ENCODE peak calls at places on chromosomes 5 and 9, in eight cellular contexts. One of them, this sample, is unnamed.

GRCh38 chr5:141040093-141040762 is 10.9 kb upstream of the PCDHB1 start:
- DNase-seq in stomach: no peak
- DNase-seq in IMR-90: no peak
- DNase-seq in adrenal gland: peak
- DNase-seq in SK-N-SH: peak
- DNase-seq in lower lobe of right lung: peak
- DNase-seq in sigmoid colon: no peak
- DNase-seq in endothelial cell of umbilical vein: peak
- DNase-seq in this sample: peak

GRCh38 chr5:75017971-75018370 is 34.4 kb downstream of the GCNT4 start:
- DNase-seq in IMR-90: no peak
- DNase-seq in adrenal gland: no peak
- DNase-seq in sigmoid colon: no peak
- DNase-seq in lower lobe of right lung: no peak
- DNase-seq in endothelial cell of umbilical vein: no peak
- DNase-seq in SK-N-SH: no peak
- DNase-seq in stomach: no peak
- DNase-seq in this sample: no peak

GRCh38 chr5:109924708-109925107 is 235.0 kb downstream of the MAN2A1 start:
- DNase-seq in adrenal gland: no peak
- DNase-seq in endothelial cell of umbilical vein: no peak
- DNase-seq in stomach: no peak
- DNase-seq in SK-N-SH: peak
- DNase-seq in IMR-90: no peak
- DNase-seq in lower lobe of right lung: no peak
- DNase-seq in sigmoid colon: no peak
- DNase-seq in this sample: no peak

GRCh38 chr5:81838307-81838906 is 87.5 kb upstream of the SSBP2 start:
- DNase-seq in sigmoid colon: no peak
- DNase-seq in endothelial cell of umbilical vein: peak
- DNase-seq in SK-N-SH: no peak
- DNase-seq in stomach: no peak
- DNase-seq in adrenal gland: peak
- DNase-seq in lower lobe of right lung: no peak
- DNase-seq in IMR-90: peak
- DNase-seq in this sample: peak

GRCh38 chr5:168931638-168932345 is 352.6 kb upstream of the PANK3 start:
- DNase-seq in adrenal gland: no peak
- DNase-seq in IMR-90: no peak
- DNase-seq in endothelial cell of umbilical vein: no peak
- DNase-seq in sigmoid colon: no peak
- DNase-seq in SK-N-SH: no peak
- DNase-seq in lower lobe of right lung: no peak
- DNase-seq in stomach: no peak
- DNase-seq in this sample: no peak

GRCh38 chr5:90227688-90228087 is 181.9 kb downstream of the CETN3 start:
- DNase-seq in endothelial cell of umbilical vein: no peak
- DNase-seq in lower lobe of right lung: no peak
- DNase-seq in adrenal gland: no peak
- DNase-seq in SK-N-SH: no peak
- DNase-seq in sigmoid colon: no peak
- DNase-seq in stomach: no peak
- DNase-seq in IMR-90: no peak
- DNase-seq in this sample: no peak

GRCh38 chr5:53321073-53321472 is 159.4 kb upstream of the FST start:
- DNase-seq in sigmoid colon: no peak
- DNase-seq in IMR-90: no peak
- DNase-seq in endothelial cell of umbilical vein: no peak
- DNase-seq in SK-N-SH: no peak
- DNase-seq in stomach: no peak
- DNase-seq in adrenal gland: no peak
- DNase-seq in lower lobe of right lung: no peak
- DNase-seq in this sample: no peak

GRCh38 chr5:181059297-181060230 is 19.5 kb downstream of the BTNL9 start:
- DNase-seq in lower lobe of right lung: no peak
- DNase-seq in IMR-90: no peak
- DNase-seq in SK-N-SH: no peak
- DNase-seq in sigmoid colon: no peak
- DNase-seq in endothelial cell of umbilical vein: no peak
- DNase-seq in adrenal gland: no peak
- DNase-seq in stomach: no peak
- DNase-seq in this sample: no peak

GRCh38 chr5:79746645-79747044 is 57.0 kb downstream of the CMYA5 start:
- DNase-seq in IMR-90: no peak
- DNase-seq in adrenal gland: no peak
- DNase-seq in endothelial cell of umbilical vein: no peak
- DNase-seq in lower lobe of right lung: no peak
- DNase-seq in stomach: no peak
- DNase-seq in sigmoid colon: no peak
- DNase-seq in SK-N-SH: peak
- DNase-seq in this sample: no peak

GRCh38 chr5:146137967-146138403 is 32.6 kb upstream of the PLAC8L1 start:
- DNase-seq in stomach: peak
- DNase-seq in endothelial cell of umbilical vein: no peak
- DNase-seq in lower lobe of right lung: peak
- DNase-seq in SK-N-SH: no peak
- DNase-seq in adrenal gland: no peak
- DNase-seq in sigmoid colon: no peak
- DNase-seq in IMR-90: peak
- DNase-seq in this sample: no peak

GRCh38 chr9:104606202-104606601 is 775 bp upstream of the OR13C2 start:
- DNase-seq in stomach: no peak
- DNase-seq in endothelial cell of umbilical vein: no peak
- DNase-seq in adrenal gland: no peak
- DNase-seq in IMR-90: no peak
- DNase-seq in sigmoid colon: no peak
- DNase-seq in lower lobe of right lung: no peak
- DNase-seq in SK-N-SH: no peak
- DNase-seq in this sample: no peak

GRCh38 chr5:71631070-71631469 is 43.9 kb downstream of the MCCC2 start:
- DNase-seq in endothelial cell of umbilical vein: no peak
- DNase-seq in adrenal gland: no peak
- DNase-seq in lower lobe of right lung: no peak
- DNase-seq in stomach: no peak
- DNase-seq in sigmoid colon: no peak
- DNase-seq in IMR-90: no peak
- DNase-seq in SK-N-SH: no peak
- DNase-seq in this sample: no peak

GRCh38 chr5:177351392-177352329 is at the start of gene LMAN2:
- DNase-seq in sigmoid colon: peak
- DNase-seq in IMR-90: peak
- DNase-seq in adrenal gland: peak
- DNase-seq in SK-N-SH: peak
- DNase-seq in endothelial cell of umbilical vein: peak
- DNase-seq in stomach: peak
- DNase-seq in lower lobe of right lung: peak
- DNase-seq in this sample: peak
- TF ChIP-seq CTCF in sigmoid colon: no peak
- TF ChIP-seq CTCF in IMR-90: no peak
- TF ChIP-seq CTCF in adrenal gland: no peak
- TF ChIP-seq CTCF in SK-N-SH: no peak
- TF ChIP-seq CTCF in endothelial cell of umbilical vein: no peak
- TF ChIP-seq CTCF in stomach: no peak
- TF ChIP-seq CTCF in lower lobe of right lung: no peak
- TF ChIP-seq CTCF in this sample: no peak

GRCh38 chr9:84670801-84671153 is 1.2 kb downstream of the NTRK2 start:
- DNase-seq in adrenal gland: no peak
- DNase-seq in sigmoid colon: no peak
- DNase-seq in lower lobe of right lung: no peak
- DNase-seq in stomach: no peak
- DNase-seq in endothelial cell of umbilical vein: no peak
- DNase-seq in SK-N-SH: no peak
- DNase-seq in IMR-90: no peak
- DNase-seq in this sample: no peak

GRCh38 chr9:84669008-84669292 is 579 bp upstream of the NTRK2 start:
- DNase-seq in sigmoid colon: no peak
- DNase-seq in lower lobe of right lung: no peak
- DNase-seq in SK-N-SH: no peak
- DNase-seq in IMR-90: no peak
- DNase-seq in adrenal gland: no peak
- DNase-seq in stomach: no peak
- DNase-seq in endothelial cell of umbilical vein: no peak
- DNase-seq in this sample: no peak

GRCh38 chr9:84671651-84672467 is 2.3 kb downstream of the NTRK2 start:
- DNase-seq in stomach: no peak
- DNase-seq in SK-N-SH: peak
- DNase-seq in endothelial cell of umbilical vein: no peak
- DNase-seq in IMR-90: no peak
- DNase-seq in sigmoid colon: no peak
- DNase-seq in lower lobe of right lung: no peak
- DNase-seq in adrenal gland: no peak
- DNase-seq in this sample: no peak

GRCh38 chr9:84669293-84670105 is at the start of gene NTRK2:
- DNase-seq in lower lobe of right lung: no peak
- DNase-seq in adrenal gland: no peak
- DNase-seq in SK-N-SH: peak
- DNase-seq in stomach: no peak
- DNase-seq in endothelial cell of umbilical vein: peak
- DNase-seq in IMR-90: peak
- DNase-seq in sigmoid colon: no peak
- DNase-seq in this sample: no peak

DNA sequence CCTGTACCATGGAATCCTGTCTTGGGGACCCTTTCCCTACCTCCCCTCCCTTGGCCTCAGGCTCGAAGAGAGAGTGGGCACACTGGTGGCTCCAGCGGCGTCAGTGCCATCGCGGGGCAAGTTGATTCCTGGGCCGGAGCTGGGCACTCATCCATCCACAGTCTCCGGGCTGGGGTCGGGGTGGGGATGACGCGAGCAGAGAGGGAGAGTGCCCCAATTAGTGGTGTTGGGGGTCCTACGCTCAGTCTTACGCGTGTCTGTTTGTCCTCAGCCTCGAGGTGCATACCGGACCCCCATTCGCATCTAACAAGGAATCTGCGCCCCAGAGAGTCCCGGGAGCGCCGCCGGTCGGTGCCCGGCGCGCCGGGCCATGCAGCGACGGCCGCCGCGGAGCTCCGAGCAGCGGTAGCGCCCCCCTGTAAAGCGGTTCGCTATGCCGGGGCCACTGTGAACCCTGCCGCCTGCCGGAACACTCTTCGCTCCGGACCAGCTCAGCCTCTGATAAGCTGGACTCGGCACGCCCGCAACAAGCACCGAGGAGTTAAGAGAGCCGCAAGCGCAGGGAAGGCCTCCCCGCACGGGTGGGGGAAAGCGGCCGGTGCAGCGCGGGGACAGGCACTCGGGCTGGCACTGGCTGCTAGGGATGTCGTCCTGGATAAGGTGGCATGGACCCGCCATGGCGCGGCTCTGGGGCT is 724 bp downstream of the NTRK2 start:
- DNase-seq in SK-N-SH: peak
- DNase-seq in stomach: no peak
- DNase-seq in sigmoid colon: no peak
- DNase-seq in adrenal gland: no peak
- DNase-seq in IMR-90: no peak
- DNase-seq in lower lobe of right lung: no peak
- DNase-seq in endothelial cell of umbilical vein: no peak
- DNase-seq in this sample: no peak
- H3K4me3 ChIP-seq in SK-N-SH: peak
- H3K4me3 ChIP-seq in stomach: peak
- H3K4me3 ChIP-seq in sigmoid colon: peak
- H3K4me3 ChIP-seq in adrenal gland: no peak
- H3K4me3 ChIP-seq in IMR-90: no peak
- H3K4me3 ChIP-seq in lower lobe of right lung: peak
- H3K4me3 ChIP-seq in endothelial cell of umbilical vein: no peak
- H3K4me3 ChIP-seq in this sample: no peak

GRCh38 chr5:57277085-57277484 is 103.2 kb downstream of the GPBP1 start:
- DNase-seq in SK-N-SH: peak
- DNase-seq in adrenal gland: no peak
- DNase-seq in endothelial cell of umbilical vein: peak
- DNase-seq in lower lobe of right lung: no peak
- DNase-seq in stomach: no peak
- DNase-seq in sigmoid colon: no peak
- DNase-seq in IMR-90: peak
- DNase-seq in this sample: no peak
- TF ChIP-seq CTCF in SK-N-SH: peak
- TF ChIP-seq CTCF in adrenal gland: peak
- TF ChIP-seq CTCF in endothelial cell of umbilical vein: peak
- TF ChIP-seq CTCF in lower lobe of right lung: no peak
- TF ChIP-seq CTCF in stomach: no peak
- TF ChIP-seq CTCF in sigmoid colon: peak
- TF ChIP-seq CTCF in IMR-90: peak
- TF ChIP-seq CTCF in this sample: no peak

GRCh38 chr9:34591911-34592866 is 2.7 kb upstream of the CNTFR start:
- DNase-seq in IMR-90: no peak
- DNase-seq in endothelial cell of umbilical vein: no peak
- DNase-seq in adrenal gland: no peak
- DNase-seq in stomach: no peak
- DNase-seq in sigmoid colon: no peak
- DNase-seq in SK-N-SH: no peak
- DNase-seq in lower lobe of right lung: no peak
- DNase-seq in this sample: no peak

GRCh38 chr9:34589656-34590375 is at the start of gene CNTFR:
- DNase-seq in IMR-90: no peak
- DNase-seq in stomach: no peak
- DNase-seq in sigmoid colon: peak
- DNase-seq in lower lobe of right lung: peak
- DNase-seq in SK-N-SH: peak
- DNase-seq in endothelial cell of umbilical vein: no peak
- DNase-seq in adrenal gland: no peak
- DNase-seq in this sample: peak

GRCh38 chr9:34591091-34591910 is 1.8 kb upstream of the CNTFR start:
- DNase-seq in SK-N-SH: peak
- DNase-seq in sigmoid colon: peak
- DNase-seq in stomach: peak
- DNase-seq in adrenal gland: peak
- DNase-seq in lower lobe of right lung: peak
- DNase-seq in IMR-90: peak
- DNase-seq in endothelial cell of umbilical vein: peak
- DNase-seq in this sample: peak

GRCh38 chr9:34589371-34589655 is 211 bp downstream of the CNTFR start:
- DNase-seq in endothelial cell of umbilical vein: no peak
- DNase-seq in adrenal gland: no peak
- DNase-seq in lower lobe of right lung: peak
- DNase-seq in SK-N-SH: no peak
- DNase-seq in IMR-90: no peak
- DNase-seq in sigmoid colon: no peak
- DNase-seq in stomach: no peak
- DNase-seq in this sample: no peak

DNA sequence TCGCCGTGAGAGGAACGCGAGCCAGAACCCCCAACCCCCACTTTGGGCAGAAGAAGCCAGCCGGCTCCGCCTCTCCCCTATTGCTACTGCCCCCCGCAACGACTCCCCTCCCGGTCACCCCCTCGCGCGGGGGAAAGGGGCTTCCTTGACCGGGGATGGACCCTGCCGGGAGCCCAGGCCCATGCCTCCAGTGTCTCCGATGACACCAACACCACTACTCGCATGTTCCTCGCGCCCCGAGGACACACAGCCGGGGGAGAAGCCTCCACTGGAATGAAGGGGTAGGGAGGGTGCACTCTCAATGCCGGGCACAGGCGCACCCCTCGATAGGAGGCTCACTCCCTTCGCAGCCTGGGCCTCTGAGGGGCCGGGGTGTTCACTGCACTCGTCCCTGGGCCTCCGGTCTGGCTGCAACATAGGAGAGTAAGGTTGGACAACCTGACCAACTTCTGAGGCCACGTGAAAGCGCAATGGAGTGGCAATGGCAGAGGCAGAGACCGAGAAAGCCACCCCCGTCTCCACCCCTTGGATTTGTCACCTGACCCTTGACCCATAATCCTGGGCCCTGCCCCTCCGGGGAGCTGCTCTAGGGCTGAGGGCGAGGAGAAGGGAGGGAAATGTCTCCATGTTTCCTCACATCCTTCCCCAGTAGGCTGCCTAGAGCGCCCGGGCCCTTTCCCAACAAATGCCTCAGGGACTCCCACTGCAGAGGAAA is 1.0 kb upstream of the CNTFR start:
- DNase-seq in lower lobe of right lung: peak
- DNase-seq in SK-N-SH: no peak
- DNase-seq in adrenal gland: no peak
- DNase-seq in sigmoid colon: peak
- DNase-seq in endothelial cell of umbilical vein: peak
- DNase-seq in IMR-90: no peak
- DNase-seq in stomach: no peak
- DNase-seq in this sample: peak
- H3K4me3 ChIP-seq in lower lobe of right lung: peak
- H3K4me3 ChIP-seq in SK-N-SH: no peak
- H3K4me3 ChIP-seq in adrenal gland: no peak
- H3K4me3 ChIP-seq in sigmoid colon: peak
- H3K4me3 ChIP-seq in endothelial cell of umbilical vein: no peak
- H3K4me3 ChIP-seq in IMR-90: no peak
- H3K4me3 ChIP-seq in stomach: peak
- H3K4me3 ChIP-seq in this sample: peak